ENCODE peak calls at places on chromosome 3, in five cellular contexts. H, T, G, A and E are unnamed samples.

GRCh38 chr3:195105841-195106417 is 165.0 kb downstream of the XXYLT1 start:
- DNase-seq in H (no peak), G (no peak), T (no peak), A (no peak), E (no peak)

GRCh38 chr3:53126646-53127045 is 3.6 kb downstream of the RFT1 start:
- DNase-seq in G (no peak), T (no peak), H (no peak), A (no peak), E (no peak)

GRCh38 chr3:63847718-63848450 is 15.7 kb downstream of the THOC7 start:
- DNase-seq in H (peak; percentile 92), A (no peak), G (no peak), T (no peak), E (no peak)

GRCh38 chr3:184380210-184380626 is 364 bp downstream of the CHRD start:
- DNase-seq in A (peak; percentile 54), H (peak; percentile 67), T (peak; percentile 79), G (no peak), E (peak; percentile 71)

GRCh38 chr3:185176756-185177359 is 24.0 kb upstream of the C3orf70 start:
- DNase-seq in G (peak; percentile 40), T (peak; percentile 71), A (peak; percentile 41), H (peak; percentile 35), E (peak; percentile 35)

GRCh38 chr3:55313701-55314100 is 173.4 kb downstream of the WNT5A start:
- DNase-seq in G (no peak), H (no peak), T (no peak), A (peak; percentile 9), E (no peak)

GRCh38 chr3:181859518-181859917 is 147.8 kb downstream of the SOX2 start:
- DNase-seq in G (no peak), A (no peak), T (no peak), H (peak; percentile 66), E (peak; percentile 68)

GRCh38 chr3:37115451-37115850 is 58.9 kb downstream of the LRRFIP2 start:
- DNase-seq in A (no peak), G (peak; percentile 48), T (no peak), H (no peak), E (no peak)

GRCh38 chr3:143220745-143221144 is 101.2 kb downstream of the CHST2 start:
- DNase-seq in H (no peak), A (no peak), G (no peak), T (no peak), E (no peak)

DNA sequence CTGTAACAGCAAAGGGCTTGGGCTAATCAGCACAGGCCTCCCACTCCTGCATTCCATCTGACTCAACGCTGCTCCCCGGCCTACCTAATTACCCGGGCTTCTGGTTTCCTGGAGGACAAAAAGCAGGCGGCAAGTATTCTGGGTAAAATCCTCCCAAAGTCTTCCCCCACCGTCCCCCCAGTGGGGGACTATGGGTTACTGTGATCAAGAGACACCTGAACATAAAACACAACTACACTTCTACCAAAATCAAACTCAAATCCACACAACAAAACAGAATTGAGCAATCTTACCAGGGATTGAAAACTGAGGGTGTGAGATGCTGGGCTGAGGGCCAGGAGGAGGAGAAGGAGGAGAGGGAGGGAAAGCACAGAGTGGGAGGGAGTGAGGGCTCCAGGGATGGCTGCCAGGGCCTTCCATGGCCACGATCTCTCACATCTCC is 8.9 kb upstream of the NCKIPSD start:
- DNase-seq in H (peak; percentile 67), T (no peak), G (peak; percentile 85), A (peak; percentile 85), E (no peak)
- H4K8ac ChIP-seq in H (no peak overlapping the region), T (peak overlapping the region; percentile 7), G (peak overlapping the region; percentile 75), A (no peak overlapping the region), E (no peak overlapping the region)

DNA sequence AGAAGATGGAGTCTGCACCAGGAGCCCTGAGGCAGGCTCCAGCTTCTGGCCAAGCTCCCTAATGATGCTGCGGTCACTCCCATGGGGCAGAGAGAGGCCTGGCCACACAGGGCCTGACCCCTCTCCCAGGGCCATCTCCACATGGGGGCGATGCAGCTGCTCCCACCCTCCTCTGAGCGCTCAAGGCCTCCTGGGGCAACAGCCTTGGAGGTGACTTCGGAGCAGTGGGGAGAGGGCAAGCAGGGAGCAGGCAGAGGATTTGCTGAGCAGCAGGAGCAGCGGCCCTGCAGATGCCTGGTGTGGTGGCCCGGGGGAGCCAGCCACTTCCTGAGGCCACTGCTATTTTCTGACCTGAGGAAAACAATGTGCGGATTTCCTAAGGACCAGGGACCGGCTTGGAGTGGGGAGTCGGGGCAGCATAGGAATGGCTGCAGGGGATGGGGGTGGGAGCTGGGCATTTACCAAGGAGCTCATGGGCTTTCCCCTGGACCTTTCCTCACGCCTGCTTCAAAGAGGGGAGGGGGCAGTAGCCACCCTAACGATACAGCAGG is 81.6 kb upstream of the RPL32 start:
- DNase-seq in A (no peak), H (no peak), G (no peak), T (no peak), E (no peak)
- H3K9ac ChIP-seq in A (no peak overlapping the region), H (no peak overlapping the region), G (no peak overlapping the region), T (no peak overlapping the region), E (no peak overlapping the region)

GRCh38 chr3:38454179-38454883 is 641 bp downstream of the ACVR2B start:
- DNase-seq in G (peak; percentile 13), T (peak; percentile 67), A (peak; percentile 26), H (peak; percentile 35), E (no peak)

GRCh38 chr3:38454884-38455638 is 1.4 kb downstream of the ACVR2B start:
- DNase-seq in H (peak; percentile 85), A (peak; percentile 49), G (peak; percentile 27), T (peak; percentile 92), E (peak; percentile 89)

GRCh38 chr3:38453914-38454178 is 156 bp downstream of the ACVR2B start:
- DNase-seq in A (no peak), G (no peak), T (no peak), H (no peak), E (no peak)

GRCh38 chr3:38450853-38451252 is 2.8 kb upstream of the ACVR2B start:
- DNase-seq in A (no peak), H (no peak), T (no peak), G (no peak), E (no peak)

DNA sequence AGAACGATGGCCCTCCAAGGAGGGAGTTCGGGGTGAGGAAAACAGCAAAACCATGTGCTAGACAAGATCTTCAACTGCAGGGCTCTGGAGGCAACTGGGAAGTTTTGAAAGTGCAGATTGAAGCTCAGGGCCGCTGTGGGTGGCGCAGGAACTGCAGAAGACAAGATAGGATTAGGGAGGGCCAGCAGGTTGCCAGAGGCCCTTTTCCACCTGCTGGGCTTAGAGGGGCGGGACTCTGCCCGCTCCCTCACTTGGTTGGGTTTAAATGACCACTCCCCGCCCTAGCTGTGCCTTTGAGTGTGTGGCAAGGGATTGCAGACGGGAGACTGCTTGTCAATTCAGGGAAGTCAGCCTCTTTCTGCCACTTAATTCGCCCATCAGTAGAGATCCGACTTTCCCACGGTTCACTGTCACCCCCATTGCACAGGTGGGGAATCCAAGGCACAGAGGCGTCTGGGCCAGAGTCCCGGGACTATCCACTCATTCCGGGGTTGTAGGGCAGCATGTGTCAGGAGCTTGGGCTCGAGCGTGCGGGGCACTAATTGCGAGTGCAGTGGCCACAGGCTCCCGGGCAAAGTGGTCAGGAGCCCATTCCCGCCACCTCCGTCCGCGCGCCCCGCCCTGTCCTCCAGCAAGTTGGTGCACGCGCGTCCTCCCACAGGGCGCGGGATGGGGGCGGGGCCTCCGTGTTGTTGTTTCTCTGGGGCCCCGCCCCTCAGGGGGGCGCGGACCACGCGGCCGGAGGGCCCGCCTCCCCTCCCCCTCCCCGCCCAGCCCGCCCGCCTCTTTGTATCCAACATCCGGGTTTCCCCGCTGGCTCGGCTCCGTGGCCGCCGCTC is at the start of gene ACVR2B:
- DNase-seq in A (peak; percentile 75), T (peak; percentile 85), G (peak; percentile 56), H (peak; percentile 95), E (peak; percentile 94)
- H4K8ac ChIP-seq in A (peak within 1 kb of the TSS; percentile 96), T (peak within 1 kb of the TSS; percentile 99), G (peak within 1 kb of the TSS; percentile 65), H (peak within 1 kb of the TSS; percentile 87), E (no peak within 1 kb of the TSS)

GRCh38 chr3:126287171-126287535 is 70.1 kb downstream of the KLF15 start:
- DNase-seq in T (no peak), G (no peak), H (no peak), A (no peak), E (no peak)
- H3K9ac ChIP-seq in T (no peak overlapping the region), G (peak overlapping the region; percentile 57), H (peak overlapping the region; percentile 68), A (peak overlapping the region; percentile 77), E (no peak overlapping the region)

GRCh38 chr3:123652346-123652984 is 67.6 kb upstream of the HACD2 start:
- DNase-seq in H (peak; percentile 79), A (peak; percentile 82), T (peak; percentile 92), G (peak; percentile 61), E (peak; percentile 84)
- H4K8ac ChIP-seq in H (no peak overlapping the region), A (peak overlapping the region; percentile 83), T (no peak overlapping the region), G (peak overlapping the region; percentile 96), E (no peak overlapping the region)

DNA sequence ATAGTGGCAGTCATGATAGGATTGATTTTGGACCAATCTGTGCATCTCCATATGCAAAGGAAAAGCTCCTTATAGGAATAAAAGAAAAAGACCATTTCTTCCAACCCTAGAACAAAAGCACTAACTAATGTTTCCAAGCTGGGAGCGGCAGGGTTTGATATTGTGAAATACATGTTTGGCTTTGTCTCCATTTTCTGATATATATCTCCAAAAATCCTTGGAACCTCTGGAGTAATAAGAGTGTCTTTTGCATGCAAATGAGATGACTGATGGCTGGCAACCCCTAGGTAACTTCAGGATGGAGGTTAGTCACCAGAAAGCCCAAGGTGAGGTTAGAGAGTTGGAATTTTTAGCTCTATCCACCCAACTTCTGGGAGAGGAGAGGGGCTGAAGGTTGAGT is 15.5 kb downstream of the RTP2 start:
- DNase-seq in G (no peak), H (no peak), A (no peak), T (no peak), E (no peak)
- H3K9ac ChIP-seq in G (no peak overlapping the region), H (no peak overlapping the region), A (no peak overlapping the region), T (no peak overlapping the region), E (no peak overlapping the region)